ENCODE peak calls at places on chromosomes 16 and 17, in ten cellular contexts. K is astrocyte of the spinal cord; Y is lung; W is HFFc6; V is mucosa of descending colon; H is Peyer's patch; J is ascending aorta; O is progenitor cell of endocrine pancreas; U is neural progenitor cell; D is CD8-positive, alpha-beta T cell. R is an unnamed sample.

GRCh38 chr16:57276596-57276995 is 7.9 kb downstream of the PLLP start:
- DNase-seq in K (no peak), Y (no peak), W (no peak), V (no peak), H (no peak), J (no peak), O (no peak), U (no peak), D (no peak), R (no peak)

GRCh38 chr17:73586921-73587680 is 57.1 kb downstream of the SDK2 start:
- DNase-seq in K (no peak), Y (no peak), W (no peak), V (no peak), H (no peak), J (no peak), O (no peak), U (no peak), D (no peak), R (no peak)

GRCh38 chr17:36899250-36900129 is 37.8 kb upstream of the LHX1 start:
- DNase-seq in K (no peak), Y (no peak), W (no peak), V (no peak), H (no peak), J (no peak), O (no peak), U (peak; percentile 67), D (no peak), R (no peak)

GRCh38 chr16:29710227-29711219 is 31.5 kb downstream of the QPRT start:
- DNase-seq in K (peak; percentile 75), Y (no peak), W (peak; percentile 73), V (no peak), H (peak; percentile 60), J (no peak), O (no peak), U (peak; percentile 66), D (peak; percentile 47), R (no peak)

GRCh38 chr17:73588291-73589095 is 55.8 kb downstream of the SDK2 start:
- DNase-seq in K (no peak), Y (no peak), W (no peak), V (no peak), H (no peak), J (no peak), O (no peak), U (no peak), D (no peak), R (no peak)

GRCh38 chr16:79247386-79247785 is 353.2 kb downstream of the MAF start:
- DNase-seq in K (no peak), Y (no peak), W (no peak), V (no peak), H (no peak), J (no peak), O (no peak), U (peak; percentile 37), D (no peak), R (no peak)

GRCh38 chr17:78672880-78673371 is 95.7 kb upstream of the DNAH17 start:
- DNase-seq in K (peak; percentile 15), Y (no peak), W (no peak), V (no peak), H (peak; percentile 44), J (no peak), O (no peak), U (no peak), D (no peak), R (no peak)

GRCh38 chr16:58026139-58026704 is 668 bp downstream of the MMP15 start:
- DNase-seq in K (peak; percentile 13), Y (peak; percentile 49), W (no peak), V (peak; percentile 73), H (no peak), J (no peak), O (peak; percentile 28), U (peak; percentile 65), D (no peak), R (no peak)

GRCh38 chr17:70687421-70687820 is 518.1 kb downstream of the KCNJ2 start:
- DNase-seq in K (no peak), Y (no peak), W (no peak), V (no peak), H (no peak), J (no peak), O (no peak), U (no peak), D (no peak), R (no peak)

GRCh38 chr17:13199425-13199824 is 181.6 kb upstream of the ELAC2 start:
- DNase-seq in K (no peak), Y (no peak), W (no peak), V (no peak), H (no peak), J (no peak), O (no peak), U (no peak), D (no peak), R (no peak)
- TF ChIP-seq CTCF in K (no peak), Y (no peak), W (no peak), V (no peak), H (no peak), J (no peak), O (no peak), U (no peak), D (peak; percentile 24), R (no peak)

GRCh38 chr16:77219437-77219836 is 20.2 kb downstream of the SYCE1L start:
- DNase-seq in K (no peak), Y (no peak), W (no peak), V (no peak), H (no peak), J (no peak), O (no peak), U (no peak), D (no peak), R (no peak)

GRCh38 chr16:77225182-77225581 is 26.0 kb downstream of the SYCE1L start:
- DNase-seq in K (no peak), Y (no peak), W (no peak), V (no peak), H (no peak), J (no peak), O (no peak), U (no peak), D (no peak), R (no peak)

GRCh38 chr16:77221482-77221881 is 22.3 kb downstream of the SYCE1L start:
- DNase-seq in K (no peak), Y (no peak), W (no peak), V (no peak), H (no peak), J (no peak), O (no peak), U (no peak), D (no peak), R (no peak)

GRCh38 chr16:77220427-77220826 is 21.2 kb downstream of the SYCE1L start:
- DNase-seq in K (no peak), Y (no peak), W (no peak), V (no peak), H (no peak), J (no peak), O (no peak), U (no peak), D (no peak), R (no peak)

DNA sequence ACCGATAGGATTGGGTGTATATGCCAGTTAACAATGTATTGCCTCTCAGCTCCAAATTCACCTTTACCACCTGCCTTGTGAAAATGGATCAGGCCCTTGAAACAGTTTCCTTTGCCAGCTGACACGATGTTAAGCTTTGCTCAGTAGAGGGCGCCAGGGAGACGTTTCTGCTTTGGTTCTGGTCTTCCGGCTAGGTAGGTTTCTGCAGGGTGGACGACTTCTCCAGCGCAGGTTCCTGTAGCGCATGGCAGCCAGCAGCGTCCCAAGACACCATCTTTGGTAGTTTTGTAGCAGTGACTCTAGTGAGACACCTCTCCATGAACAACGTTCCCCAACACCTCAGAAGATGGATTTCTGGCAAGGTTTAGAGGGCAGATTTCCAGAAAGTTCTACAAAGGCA is 24.0 kb downstream of the SYCE1L start:
- DNase-seq in K (no peak), Y (no peak), W (no peak), V (no peak), H (no peak), J (no peak), O (no peak), U (peak; percentile 48), D (no peak), R (no peak)
- TF ChIP-seq CTCF in K (peak; percentile 24), Y (no peak), W (peak; percentile 51), V (peak; percentile 23), H (no peak), J (no peak), O (peak; percentile 37), U (peak; percentile 62), D (peak; percentile 44), R (peak; percentile 31)

GRCh38 chr17:44167181-44167861 is 3.2 kb upstream of the ASB16 start:
- DNase-seq in K (no peak), Y (no peak), W (no peak), V (no peak), H (no peak), J (no peak), O (no peak), U (no peak), D (no peak), R (no peak)

GRCh38 chr17:44171931-44172455 is 1.5 kb downstream of the ASB16 start:
- DNase-seq in K (no peak), Y (no peak), W (no peak), V (no peak), H (no peak), J (no peak), O (no peak), U (no peak), D (no peak), R (no peak)

GRCh38 chr17:44174427-44174826 is 3.9 kb downstream of the ASB16 start:
- DNase-seq in K (no peak), Y (no peak), W (no peak), V (no peak), H (no peak), J (no peak), O (no peak), U (no peak), D (no peak), R (no peak)

GRCh38 chr17:44170135-44170498 is 387 bp upstream of the ASB16 start:
- DNase-seq in K (no peak), Y (no peak), W (no peak), V (no peak), H (no peak), J (no peak), O (no peak), U (no peak), D (no peak), R (no peak)

DNA sequence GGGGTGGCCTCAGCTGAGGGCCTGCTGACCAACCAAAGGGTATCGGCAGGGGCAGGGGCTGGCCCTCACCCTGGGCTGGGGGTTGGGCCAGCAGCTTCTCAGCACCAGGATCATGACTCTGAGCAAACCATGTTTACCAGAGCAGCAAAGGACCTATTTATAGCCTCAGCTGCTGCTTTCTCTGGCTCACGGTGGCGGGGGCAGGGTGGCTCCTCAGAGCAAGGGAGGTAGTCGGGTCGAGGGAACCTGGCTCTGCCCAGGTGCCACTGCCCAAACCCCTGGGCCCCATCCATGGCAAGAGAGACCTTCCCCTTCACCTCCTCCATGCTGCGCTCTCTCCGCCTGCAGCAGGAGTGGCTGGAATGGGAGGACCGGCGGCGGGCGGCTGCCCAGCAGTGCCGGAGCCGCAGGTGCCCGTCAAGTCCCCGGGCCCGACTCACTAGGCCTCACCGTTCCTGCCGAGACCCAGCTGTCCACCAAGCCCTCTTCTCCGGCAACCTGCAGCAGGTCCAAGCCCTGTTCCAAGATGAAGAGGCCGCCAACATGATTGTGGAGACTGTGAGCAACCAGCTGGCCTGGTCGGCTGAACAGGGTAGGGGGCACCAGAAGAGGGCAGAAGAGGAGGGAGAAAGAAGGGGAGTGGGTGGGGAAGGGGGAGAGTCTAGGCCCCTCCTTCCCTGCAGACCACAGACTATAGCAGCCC is at the start of gene ASB16:
- DNase-seq in K (peak; percentile 6), Y (no peak), W (peak; percentile 16), V (no peak), H (no peak), J (no peak), O (no peak), U (peak; percentile 40), D (no peak), R (no peak)
- TF ChIP-seq CTCF in K (no peak), Y (no peak), W (no peak), V (no peak), H (no peak), J (no peak), O (no peak), U (peak; percentile 19), D (no peak), R (no peak)

GRCh38 chr17:40796846-40797245 is 2.9 kb downstream of the KRT28 start:
- DNase-seq in K (no peak), Y (no peak), W (no peak), V (peak; percentile 51), H (no peak), J (no peak), O (no peak), U (no peak), D (no peak), R (no peak)
- TF ChIP-seq CTCF in K (no peak), Y (no peak), W (no peak), V (no peak), H (no peak), J (no peak), O (no peak), U (no peak), D (no peak), R (no peak)

R was measured in D721Med.